ENCODE peak calls at places on chromosomes 1 and 21, in nine cellular contexts. C, X, Z, O, A, I, G, B and N are unnamed samples.

GRCh38 chr1:22204989-22205913 is 62.4 kb upstream of the WNT4 start:
- DNase-seq in C (no peak), X (no peak), Z (no peak), O (no peak), A (no peak), I (peak; percentile 81), G (no peak), B (no peak), N (peak; percentile 76)

GRCh38 chr1:240155605-240156004 is 63.9 kb downstream of the FMN2 start:
- DNase-seq in C (no peak), X (no peak), Z (no peak), O (no peak), A (no peak), I (no peak), G (no peak), B (no peak), N (no peak)

GRCh38 chr1:229862017-229862774 is 204.8 kb upstream of the GALNT2 start:
- DNase-seq in C (no peak), X (no peak), Z (peak; percentile 35), O (no peak), A (no peak), I (no peak), G (no peak), B (no peak), N (no peak)

GRCh38 chr1:164638506-164639202 is 79.7 kb downstream of the PBX1 start:
- DNase-seq in C (peak; percentile 73), X (no peak), Z (no peak), O (no peak), A (no peak), I (peak; percentile 51), G (no peak), B (no peak), N (no peak)

GRCh38 chr1:38741341-38741740 is 118.2 kb downstream of the RRAGC start:
- DNase-seq in C (no peak), X (no peak), Z (no peak), O (no peak), A (no peak), I (no peak), G (no peak), B (no peak), N (no peak)

GRCh38 chr1:226601456-226601855 is 52.9 kb downstream of the STUM start:
- DNase-seq in C (no peak), X (no peak), Z (no peak), O (no peak), A (no peak), I (no peak), G (no peak), B (no peak), N (no peak)

GRCh38 chr21:33488936-33489335 is 2.6 kb downstream of the DNAJC28 start:
- DNase-seq in C (no peak), X (no peak), Z (no peak), O (no peak), A (no peak), I (no peak), G (no peak), B (no peak), N (no peak)

GRCh38 chr1:11728126-11728806 is 7.7 kb upstream of the AGTRAP start:
- DNase-seq in C (no peak), X (no peak), Z (no peak), O (no peak), A (no peak), I (no peak), G (no peak), B (no peak), N (no peak)

GRCh38 chr1:213982814-213983588 is 4.8 kb upstream of the PROX1 start:
- DNase-seq in C (peak; percentile 39), X (peak; percentile 46), Z (no peak), O (no peak), A (no peak), I (peak; percentile 58), G (no peak), B (no peak), N (no peak)

GRCh38 chr1:57464756-57465155 is 40.9 kb upstream of the DAB1 start:
- DNase-seq in C (no peak), X (no peak), Z (no peak), O (no peak), A (no peak), I (no peak), G (no peak), B (no peak), N (no peak)

GRCh38 chr1:155472491-155472890 is 90.1 kb downstream of the ASH1L start:
- DNase-seq in C (no peak), X (no peak), Z (no peak), O (no peak), A (no peak), I (no peak), G (no peak), B (no peak), N (no peak)

GRCh38 chr1:19743793-19744192 is 55.9 kb downstream of the TMCO4 start:
- DNase-seq in C (no peak), X (no peak), Z (no peak), O (no peak), A (no peak), I (no peak), G (no peak), B (no peak), N (no peak)

GRCh38 chr1:27356277-27356627 is 10.5 kb downstream of the MAP3K6 start:
- DNase-seq in C (peak; percentile 21), X (no peak), Z (no peak), O (no peak), A (no peak), I (no peak), G (no peak), B (no peak), N (no peak)

GRCh38 chr1:156748670-156749428 is 2.6 kb downstream of the HDGF start:
- DNase-seq in C (peak; percentile 82), X (peak; percentile 53), Z (peak; percentile 81), O (peak; percentile 81), A (no peak), I (peak; percentile 60), G (no peak), B (peak; percentile 63), N (no peak)

GRCh38 chr1:11180342-11180744 is 8.8 kb upstream of the ANGPTL7 start:
- DNase-seq in C (no peak), X (no peak), Z (no peak), O (no peak), A (no peak), I (no peak), G (no peak), B (peak; percentile 49), N (no peak)

GRCh38 chr1:33502726-33503125 is 30.3 kb downstream of the ZSCAN20 start:
- DNase-seq in C (no peak), X (no peak), Z (no peak), O (no peak), A (no peak), I (no peak), G (no peak), B (peak; percentile 49), N (no peak)

GRCh38 chr1:41363632-41364320 is 2.5 kb downstream of the FOXO6 start:
- DNase-seq in C (peak; percentile 1), X (no peak), Z (no peak), O (no peak), A (no peak), I (no peak), G (no peak), B (no peak), N (no peak)

GRCh38 chr1:232166942-232167341 is 463.0 kb downstream of the SIPA1L2 start:
- DNase-seq in C (no peak), X (no peak), Z (no peak), O (no peak), A (no peak), I (no peak), G (no peak), B (no peak), N (no peak)

GRCh38 chr21:39647476-39647875 is 34.7 kb downstream of the B3GALT5 start:
- DNase-seq in C (no peak), X (no peak), Z (no peak), O (no peak), A (no peak), I (no peak), G (no peak), B (peak; percentile 63), N (no peak)

GRCh38 chr21:15059397-15059796 is 5.4 kb downstream of the NRIP1 start:
- DNase-seq in C (no peak), X (no peak), Z (no peak), O (no peak), A (no peak), I (no peak), G (no peak), B (no peak), N (no peak)

GRCh38 chr21:15061284-15061683 is 3.5 kb downstream of the NRIP1 start:
- DNase-seq in C (no peak), X (no peak), Z (no peak), O (no peak), A (no peak), I (no peak), G (no peak), B (no peak), N (no peak)

GRCh38 chr21:15062566-15062965 is 2.2 kb downstream of the NRIP1 start:
- DNase-seq in C (no peak), X (no peak), Z (no peak), O (no peak), A (no peak), I (no peak), G (no peak), B (no peak), N (no peak)

GRCh38 chr21:15061747-15062146 is 3.1 kb downstream of the NRIP1 start:
- DNase-seq in C (no peak), X (no peak), Z (no peak), O (no peak), A (no peak), I (no peak), G (no peak), B (no peak), N (no peak)

GRCh38 chr21:15060776-15061175 is 4.0 kb downstream of the NRIP1 start:
- DNase-seq in C (no peak), X (no peak), Z (no peak), O (no peak), A (no peak), I (no peak), G (no peak), B (peak; percentile 51), N (no peak)
- H3K27ac ChIP-seq in C (no peak overlapping the region), X (peak overlapping the region; percentile 97), Z (no peak overlapping the region), O (peak overlapping the region; percentile 28), A (no peak overlapping the region), I (peak overlapping the region; percentile 0), G (no peak overlapping the region), B (peak overlapping the region; percentile 3), N (no peak overlapping the region)

GRCh38 chr1:209157514-209158285 is 425.8 kb upstream of the CAMK1G start:
- DNase-seq in C (no peak), X (no peak), Z (no peak), O (no peak), A (no peak), I (no peak), G (no peak), B (no peak), N (no peak)
- H3K27ac ChIP-seq in C (no peak overlapping the region), X (no peak overlapping the region), Z (no peak overlapping the region), O (no peak overlapping the region), A (no peak overlapping the region), I (no peak overlapping the region), G (no peak overlapping the region), B (no peak overlapping the region), N (no peak overlapping the region)

GRCh38 chr21:46436586-46436985 is 22.1 kb upstream of the DIP2A start:
- DNase-seq in C (no peak), X (no peak), Z (no peak), O (no peak), A (no peak), I (no peak), G (no peak), B (no peak), N (no peak)
- H3K27ac ChIP-seq in C (no peak overlapping the region), X (no peak overlapping the region), Z (no peak overlapping the region), O (no peak overlapping the region), A (peak overlapping the region; percentile 28), I (no peak overlapping the region), G (no peak overlapping the region), B (no peak overlapping the region), N (no peak overlapping the region)

GRCh38 chr1:15843826-15844572 is 3.5 kb upstream of the SPEN start:
- DNase-seq in C (no peak), X (no peak), Z (no peak), O (no peak), A (no peak), I (no peak), G (no peak), B (no peak), N (no peak)
- H3K27ac ChIP-seq in C (no peak overlapping the region), X (peak overlapping the region; percentile 16), Z (no peak overlapping the region), O (no peak overlapping the region), A (no peak overlapping the region), I (no peak overlapping the region), G (no peak overlapping the region), B (no peak overlapping the region), N (no peak overlapping the region)